ENCODE peak calls at places on chromosomes 3 and 15, in six cellular contexts. T is HCT116, E is HepG2, S is H1, Z is K562, G is GM12878. D is an unnamed sample.

GRCh38 chr3:57421336-57421735 is 122.8 kb downstream of the DNAH12 start:
- DNase-seq in T (no peak), E (no peak), S (no peak), Z (no peak), G (no peak), D (no peak)

GRCh38 chr3:1082024-1082633 is 10.7 kb upstream of the CNTN6 start:
- DNase-seq in T (no peak), E (peak; percentile 1), S (no peak), Z (peak; percentile 13), G (no peak), D (peak; percentile 42)

GRCh38 chr15:47514251-47514652 is 203.1 kb upstream of the SEMA6D start:
- DNase-seq in T (no peak), E (no peak), S (no peak), Z (no peak), G (no peak), D (no peak)

GRCh38 chr3:194256040-194256945 is 94.8 kb downstream of the CPN2 start:
- DNase-seq in T (no peak), E (no peak), S (no peak), Z (peak; percentile 57), G (no peak), D (no peak)

GRCh38 chr3:41369838-41370237 is 170.5 kb downstream of the CTNNB1 start:
- DNase-seq in T (no peak), E (no peak), S (no peak), Z (no peak), G (no peak), D (no peak)

GRCh38 chr3:32316319-32316718 is 75.3 kb upstream of the CMTM7 start:
- DNase-seq in T (no peak), E (peak; percentile 63), S (no peak), Z (no peak), G (no peak), D (no peak)

GRCh38 chr15:84033793-84034553 is 201.6 kb upstream of the GOLGA6L4 start:
- DNase-seq in T (no peak), E (no peak), S (no peak), Z (no peak), G (no peak), D (no peak)

GRCh38 chr3:112303811-112304325 is 9.9 kb upstream of the SLC9C1 start:
- DNase-seq in T (no peak), E (no peak), S (no peak), Z (no peak), G (no peak), D (no peak)

GRCh38 chr3:128573160-128573559 is 77.5 kb downstream of the RPN1 start:
- DNase-seq in T (no peak), E (no peak), S (no peak), Z (no peak), G (no peak), D (no peak)

GRCh38 chr3:177824841-177825240 is 627.6 kb upstream of the TBL1XR1 start:
- DNase-seq in T (no peak), E (no peak), S (no peak), Z (no peak), G (no peak), D (no peak)

GRCh38 chr15:40702077-40702476 is 7.1 kb downstream of the RAD51 start:
- DNase-seq in T (no peak), E (peak; percentile 4), S (no peak), Z (no peak), G (no peak), D (no peak)

GRCh38 chr3:132569153-132569552 is 27.9 kb upstream of the ACKR4 start:
- DNase-seq in T (no peak), E (no peak), S (no peak), Z (no peak), G (no peak), D (no peak)

GRCh38 chr3:48466386-48467109 is 20.0 kb downstream of the ATRIP start:
- DNase-seq in T (no peak), E (no peak), S (no peak), Z (no peak), G (no peak), D (no peak)

GRCh38 chr15:42577514-42578031 is 2.2 kb downstream of the STARD9 start:
- DNase-seq in T (no peak), E (no peak), S (no peak), Z (no peak), G (no peak), D (no peak)

GRCh38 chr15:91696981-91697380 is 156.5 kb upstream of the SLCO3A1 start:
- DNase-seq in T (no peak), E (no peak), S (no peak), Z (no peak), G (no peak), D (no peak)

GRCh38 chr3:186523022-186523421 is 21.2 kb downstream of the CRYGS start:
- DNase-seq in T (no peak), E (no peak), S (no peak), Z (peak; percentile 52), G (no peak), D (no peak)

GRCh38 chr15:69017978-69018377 is 3.5 kb downstream of the NOX5 start:
- DNase-seq in T (no peak), E (peak; percentile 71), S (no peak), Z (peak; percentile 26), G (no peak), D (no peak)

GRCh38 chr3:160381470-160381869 is 17.6 kb downstream of the IFT80 start:
- DNase-seq in T (no peak), E (no peak), S (no peak), Z (no peak), G (no peak), D (no peak)

GRCh38 chr3:48826451-48826850 is 21.2 kb downstream of the PRKAR2A start:
- DNase-seq in T (no peak), E (no peak), S (no peak), Z (no peak), G (no peak), D (no peak)

GRCh38 chr15:97563516-97563915 is 397.0 kb upstream of the ARRDC4 start:
- DNase-seq in T (no peak), E (no peak), S (no peak), Z (no peak), G (no peak), D (no peak)

GRCh38 chr3:48662753-48663488 is at the start of gene CELSR3:
- DNase-seq in T (peak; percentile 75), E (peak; percentile 69), S (peak; percentile 73), Z (peak; percentile 39), G (peak; percentile 33), D (peak; percentile 87)

GRCh38 chr3:8603115-8603710 is 41.4 kb downstream of the SSUH2 start:
- DNase-seq in T (no peak), E (no peak), S (no peak), Z (no peak), G (no peak), D (no peak)
- TF ChIP-seq ZNF274 in T (no peak), E (no peak), S (no peak), Z (no peak), G (no peak), D (no peak)

DNA sequence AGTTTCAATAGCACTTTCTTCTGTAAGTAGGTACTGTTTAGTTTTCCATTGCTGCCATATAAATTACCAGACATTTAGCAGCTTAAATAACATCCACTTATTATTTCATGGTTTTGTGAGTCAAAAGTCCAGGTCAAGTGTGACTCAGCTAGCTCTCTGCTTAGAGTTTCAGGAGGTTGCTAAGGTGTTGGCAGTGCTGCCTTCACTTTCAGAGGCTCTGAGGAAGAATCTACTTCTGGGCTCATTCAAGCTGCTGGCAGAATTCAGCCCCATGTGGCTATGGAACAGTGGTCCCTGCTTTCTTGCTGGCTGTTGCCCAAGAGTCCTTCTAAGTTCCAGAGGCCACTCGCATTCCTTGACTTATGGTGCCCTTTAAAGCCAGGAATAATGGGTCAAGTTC is 4.5 kb downstream of the CFAP44 start:
- DNase-seq in T (no peak), E (no peak), S (no peak), Z (no peak), G (no peak), D (no peak)
- TF ChIP-seq ZNF274 in T (no peak), E (no peak), S (no peak), Z (no peak), G (no peak), D (no peak)

GRCh38 chr3:52197499-52197841 is 490 bp upstream of the ALAS1 start:
- DNase-seq in T (no peak), E (no peak), S (no peak), Z (no peak), G (no peak), D (no peak)

GRCh38 chr3:52195297-52195597 is 2.7 kb upstream of the ALAS1 start:
- DNase-seq in T (no peak), E (no peak), S (no peak), Z (no peak), G (no peak), D (no peak)

GRCh38 chr3:52196977-52197376 is 983 bp upstream of the ALAS1 start:
- DNase-seq in T (no peak), E (no peak), S (no peak), Z (no peak), G (no peak), D (no peak)

GRCh38 chr3:52194541-52195296 is 3.2 kb upstream of the ALAS1 start:
- DNase-seq in T (no peak), E (no peak), S (no peak), Z (no peak), G (no peak), D (no peak)

DNA sequence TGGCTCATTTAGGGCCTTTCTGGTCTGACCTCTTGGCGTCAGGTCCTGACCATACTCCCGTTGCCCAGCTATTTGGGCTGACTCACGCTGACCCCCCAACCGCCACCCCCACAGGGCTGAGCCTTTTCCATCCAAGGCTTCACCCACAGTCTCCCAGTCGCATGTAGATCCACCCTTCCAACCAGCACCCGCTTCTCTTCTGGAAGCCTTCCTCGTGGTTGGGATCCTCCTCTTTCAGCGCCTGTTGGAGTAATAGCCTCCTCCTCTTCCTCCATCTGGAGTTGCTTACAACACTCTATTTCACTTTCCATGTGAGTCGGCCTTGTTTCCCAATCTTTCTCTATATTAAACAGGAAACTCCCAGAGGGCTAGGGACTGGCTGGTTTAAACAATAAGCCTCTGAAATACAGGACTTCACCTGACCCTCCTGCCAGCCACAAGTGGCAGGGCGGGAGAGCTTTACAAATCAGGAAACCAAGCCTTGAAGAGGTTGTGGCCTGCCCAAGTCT is 2.1 kb upstream of the ALAS1 start:
- DNase-seq in T (no peak), E (peak; percentile 61), S (no peak), Z (no peak), G (no peak), D (no peak)
- TF ChIP-seq ZNF274 in T (no peak), E (no peak), S (no peak), Z (no peak), G (no peak), D (no peak)

DNA sequence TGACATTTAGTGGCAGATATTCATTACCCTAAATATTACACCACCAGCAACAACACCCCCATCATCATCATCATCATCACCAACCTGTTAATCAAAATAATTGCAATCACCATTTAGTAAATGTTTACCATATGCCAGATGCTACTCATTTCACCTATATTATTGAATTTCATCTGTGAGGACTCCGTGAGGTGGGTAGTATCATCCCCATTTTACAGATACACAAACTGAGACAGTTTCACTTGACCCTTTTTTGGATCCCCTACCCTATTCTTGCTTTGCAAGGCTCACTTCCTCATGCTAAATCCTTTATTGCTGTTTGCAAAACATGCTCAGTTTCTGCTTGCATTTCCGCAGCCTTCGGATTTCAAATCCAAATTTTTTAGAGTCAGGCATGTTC is 18.3 kb upstream of the DET1 start:
- DNase-seq in T (no peak), E (no peak), S (no peak), Z (no peak), G (no peak), D (no peak)
- TF ChIP-seq ZNF274 in T (no peak), E (no peak), S (no peak), Z (no peak), G (no peak), D (no peak)

GRCh38 chr15:50968353-50968752 is 59.9 kb downstream of the AP4E1 start:
- DNase-seq in T (no peak), E (no peak), S (no peak), Z (no peak), G (no peak), D (no peak)
- TF ChIP-seq ZNF274 in T (no peak), E (no peak), S (no peak), Z (no peak), G (no peak), D (no peak)

GRCh38 chr3:183396662-183397391 is 31.6 kb downstream of the MCF2L2 start:
- DNase-seq in T (no peak), E (no peak), S (no peak), Z (no peak), G (no peak), D (no peak)
- TF ChIP-seq ZNF274 in T (no peak), E (no peak), S (no peak), Z (no peak), G (no peak), D (no peak)